ENCODE peak calls at places on chromosome 22, in eight cellular contexts. F is endothelial cell of umbilical vein; I is K562; V is cardiac fibroblast; Z is retinal pigment epithelial cell; G is heart right ventricle; B is CD8-positive, alpha-beta T cell; X is cardiac muscle cell. K is an unnamed sample.

GRCh38 chr22:40560551-40560950 is 76.0 kb downstream of the MRTFA start:
- DNase-seq in I (peak), F (peak), G (no peak), Z (no peak), B (no peak), V (peak), X (peak), K (peak)

GRCh38 chr22:47616396-47617020 is 854.1 kb downstream of the TBC1D22A start:
- DNase-seq in V (no peak), I (no peak), Z (no peak), G (no peak), B (no peak), X (no peak), F (no peak), K (no peak)

GRCh38 chr22:25402501-25403283 is 161.8 kb upstream of the GRK3 start:
- DNase-seq in F (no peak), X (peak), I (no peak), Z (no peak), B (no peak), G (peak), V (peak), K (peak)

GRCh38 chr22:17171313-17172171 is 12.5 kb upstream of the HDHD5 start:
- DNase-seq in F (peak), B (peak), I (peak), V (peak), X (peak), G (peak), Z (no peak), K (peak)

GRCh38 chr22:45454260-45454659 is 40.8 kb downstream of the RIBC2 start:
- DNase-seq in Z (no peak), I (no peak), G (no peak), B (no peak), X (peak), V (no peak), F (no peak), K (no peak)

GRCh38 chr22:39223091-39223710 is 21.6 kb downstream of the PDGFB start:
- DNase-seq in Z (no peak), G (no peak), I (no peak), X (no peak), F (no peak), V (no peak), B (no peak), K (no peak)

GRCh38 chr22:45179276-45180049 is 15.7 kb downstream of the NUP50 start:
- DNase-seq in V (no peak), F (no peak), B (no peak), I (no peak), X (no peak), G (no peak), Z (no peak), K (no peak)

GRCh38 chr22:32994921-32995320 is 63.3 kb downstream of the SYN3 start:
- DNase-seq in I (no peak), F (no peak), V (no peak), G (no peak), X (no peak), B (no peak), Z (no peak), K (no peak)

GRCh38 chr22:17132112-17132511 is 11.0 kb upstream of the TMEM121B start:
- DNase-seq in I (no peak), Z (no peak), G (peak), X (no peak), B (no peak), V (no peak), F (no peak), K (no peak)

GRCh38 chr22:47623740-47624103 is 861.3 kb downstream of the TBC1D22A start:
- DNase-seq in X (no peak), F (no peak), G (no peak), V (no peak), Z (no peak), B (no peak), I (peak), K (no peak)

GRCh38 chr22:46111645-46112306 is 38.5 kb upstream of the PPARA start:
- DNase-seq in B (no peak), G (no peak), I (no peak), F (no peak), V (peak), Z (no peak), X (no peak), K (no peak)

GRCh38 chr22:44975444-44976262 is 34.2 kb downstream of the PHF21B start:
- DNase-seq in V (peak), F (peak), G (peak), B (peak), Z (peak), I (peak), X (peak), K (peak)

GRCh38 chr22:48319321-48320047 is 1508.2 kb downstream of the BRD1 start:
- DNase-seq in F (no peak), V (no peak), I (no peak), B (no peak), G (no peak), X (no peak), Z (no peak), K (no peak)

GRCh38 chr22:34379825-34380224 is 459.5 kb upstream of the LARGE1 start:
- DNase-seq in G (no peak), B (no peak), F (no peak), V (no peak), I (no peak), Z (no peak), X (no peak), K (no peak)

GRCh38 chr22:37198290-37199102 is 10.4 kb upstream of the C1QTNF6 start:
- DNase-seq in V (peak), I (peak), G (peak), Z (no peak), F (peak), B (peak), X (peak), K (peak)

GRCh38 chr22:37199103-37199838 is 11.2 kb upstream of the C1QTNF6 start:
- DNase-seq in V (peak), Z (peak), G (peak), X (peak), I (peak), F (peak), B (peak), K (peak)

GRCh38 chr22:37195921-37196320 is 7.9 kb upstream of the C1QTNF6 start:
- DNase-seq in B (no peak), F (peak), V (peak), G (no peak), X (peak), I (no peak), Z (no peak), K (no peak)

GRCh38 chr22:37196539-37197450 is 8.7 kb upstream of the C1QTNF6 start:
- DNase-seq in V (peak), G (peak), F (peak), X (peak), I (no peak), Z (peak), B (no peak), K (peak)

GRCh38 chr22:37197451-37198289 is 9.6 kb upstream of the C1QTNF6 start:
- DNase-seq in B (no peak), Z (no peak), I (no peak), X (peak), G (no peak), F (peak), V (peak), K (peak)
- H3K4me3 ChIP-seq in B (peak), Z (no peak), I (peak), X (no peak), G (no peak), F (no peak), V (no peak), K (no peak)

GRCh38 chr22:37893583-37893983 is 12.5 kb upstream of the MICALL1 start:
- DNase-seq in X (no peak), I (no peak), Z (no peak), F (no peak), V (no peak), G (no peak), B (no peak), K (no peak)

GRCh38 chr22:37892566-37893338 is 13.3 kb upstream of the MICALL1 start:
- DNase-seq in V (no peak), G (peak), Z (no peak), B (no peak), I (no peak), X (peak), F (no peak), K (peak)

GRCh38 chr22:37891926-37892325 is 14.2 kb upstream of the MICALL1 start:
- DNase-seq in Z (no peak), G (no peak), B (no peak), V (no peak), I (no peak), X (no peak), F (no peak), K (no peak)

GRCh38 chr22:37884420-37884819 is 21.7 kb upstream of the MICALL1 start:
- DNase-seq in I (no peak), V (no peak), Z (no peak), F (no peak), B (no peak), X (no peak), G (no peak), K (no peak)

DNA sequence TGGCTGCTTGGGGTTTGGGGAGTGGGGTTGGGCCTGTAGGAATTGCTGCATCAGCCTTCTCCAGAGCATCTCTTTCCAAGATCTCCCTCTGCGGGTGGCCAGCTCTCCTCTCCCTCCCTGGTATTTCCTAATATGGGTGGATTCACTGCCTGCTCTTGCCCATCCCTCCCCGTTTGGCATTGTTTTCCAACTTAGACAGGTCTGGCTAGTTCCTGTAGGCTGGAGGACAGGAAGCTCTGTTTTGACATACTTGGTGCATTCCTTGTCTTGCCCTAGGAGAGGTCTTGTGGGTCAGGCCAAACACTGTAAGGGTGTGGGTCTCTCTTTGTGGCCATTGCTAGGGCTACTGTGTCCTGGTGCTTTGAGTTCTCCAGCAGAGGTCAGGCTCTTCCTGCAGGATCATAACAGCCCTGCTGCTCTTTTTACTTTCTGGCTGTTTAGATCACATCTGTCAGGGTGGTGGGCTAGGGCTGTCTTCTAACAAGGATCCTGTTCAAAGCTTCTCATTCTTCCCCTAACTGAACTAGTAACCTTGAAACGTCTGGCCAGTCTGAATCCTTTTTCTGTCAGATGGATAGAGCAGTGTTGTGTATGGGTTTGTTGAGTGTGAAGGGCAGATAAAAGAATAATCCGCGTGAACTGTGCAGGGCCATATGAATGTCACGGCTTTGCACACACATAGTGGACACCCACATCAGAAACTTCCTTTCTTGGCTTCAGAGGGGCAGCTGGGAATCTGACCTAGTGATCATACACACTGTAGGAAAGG is 18.3 kb upstream of the MICALL1 start:
- DNase-seq in V (peak), G (no peak), F (peak), B (no peak), Z (no peak), X (peak), I (no peak), K (peak)
- TF ChIP-seq CTCF in V (peak), G (peak), F (peak), B (no peak), Z (peak), X (peak), I (peak), K (peak)

GRCh38 chr22:22168190-22168940 is 76.2 kb upstream of the VPREB1 start:
- DNase-seq in I (peak), X (peak), Z (no peak), F (no peak), B (no peak), G (no peak), V (peak), K (peak)
- H3K4me3 ChIP-seq in I (peak), X (no peak), Z (no peak), F (no peak), B (peak), G (no peak), V (no peak), K (no peak)

GRCh38 chr22:23357028-23357427 is 176.7 kb downstream of the BCR start:
- DNase-seq in B (no peak), F (no peak), X (no peak), I (no peak), V (no peak), Z (no peak), G (no peak), K (no peak)

GRCh38 chr22:23361676-23362075 is 181.4 kb downstream of the BCR start:
- DNase-seq in F (no peak), I (no peak), X (no peak), B (no peak), Z (no peak), G (no peak), V (no peak), K (no peak)

GRCh38 chr22:23363683-23364082 is 183.4 kb downstream of the BCR start:
- DNase-seq in X (no peak), B (no peak), F (no peak), I (no peak), G (no peak), V (no peak), Z (no peak), K (no peak)

GRCh38 chr22:23356094-23356493 is 175.8 kb downstream of the BCR start:
- DNase-seq in I (no peak), Z (no peak), G (no peak), X (no peak), B (no peak), F (no peak), V (no peak), K (no peak)

DNA sequence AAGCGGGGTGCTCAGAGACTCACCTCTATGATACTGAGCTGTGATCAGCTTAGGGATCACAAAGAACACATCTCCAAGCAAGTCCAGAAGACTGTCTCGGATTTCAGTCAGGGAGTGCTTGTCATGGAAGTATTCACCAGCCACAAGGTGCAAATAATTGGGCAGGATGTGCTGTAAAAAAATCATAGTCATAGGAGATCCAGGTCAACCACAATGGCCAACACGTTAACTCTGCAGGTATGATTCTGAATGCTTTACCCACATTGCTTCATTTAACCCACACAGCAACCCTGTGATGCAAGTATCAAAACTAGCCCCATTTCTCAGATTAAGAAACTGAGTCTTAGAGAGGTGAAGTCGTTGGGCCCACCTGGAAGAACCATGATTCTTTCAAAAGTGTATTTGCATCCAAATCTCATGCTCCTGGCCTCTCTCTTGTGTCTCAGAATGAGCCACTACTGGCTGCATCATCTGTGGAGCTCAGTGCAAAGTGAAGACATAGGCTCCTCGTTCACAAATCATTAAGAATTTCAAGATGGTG is 179.3 kb downstream of the BCR start:
- DNase-seq in G (no peak), B (no peak), V (no peak), F (no peak), Z (no peak), X (no peak), I (no peak), K (no peak)
- TF ChIP-seq CTCF in G (no peak), B (no peak), V (no peak), F (no peak), Z (no peak), X (no peak), I (no peak), K (no peak)

GRCh38 chr22:50468626-50469025 is 6.2 kb downstream of the SBF1 start:
- DNase-seq in I (no peak), X (no peak), F (no peak), Z (no peak), G (no peak), B (no peak), V (no peak), K (no peak)

GRCh38 chr22:50469377-50470305 is 5.2 kb downstream of the SBF1 start:
- DNase-seq in G (no peak), B (peak), V (peak), F (no peak), Z (peak), I (peak), X (peak), K (peak)

GRCh38 chr22:50471962-50472361 is 2.9 kb downstream of the SBF1 start:
- DNase-seq in I (no peak), G (no peak), V (no peak), B (no peak), F (no peak), X (no peak), Z (no peak), K (no peak)

GRCh38 chr22:50471197-50471847 is 3.5 kb downstream of the SBF1 start:
- DNase-seq in G (no peak), I (no peak), V (no peak), Z (no peak), X (no peak), F (no peak), B (no peak), K (no peak)

GRCh38 chr22:50470491-50470890 is 4.3 kb downstream of the SBF1 start:
- DNase-seq in B (no peak), F (no peak), V (no peak), X (no peak), Z (no peak), I (no peak), G (no peak), K (no peak)
- H3K4me3 ChIP-seq in B (peak), F (no peak), V (no peak), X (no peak), Z (no peak), I (no peak), G (no peak), K (no peak)

GRCh38 chr22:29700949-29701927 is 18.6 kb upstream of the CABP7 start:
- DNase-seq in G (no peak), F (peak), I (peak), V (peak), B (no peak), Z (no peak), X (peak), K (peak)
- TF ChIP-seq CTCF in G (no peak), F (peak), I (peak), V (peak), B (no peak), Z (peak), X (peak), K (peak)

GRCh38 chr22:19819209-19819910 is 35.3 kb downstream of the GNB1L start:
- DNase-seq in Z (no peak), G (no peak), I (no peak), B (no peak), X (no peak), F (no peak), V (no peak), K (no peak)

GRCh38 chr22:19816372-19817119 is 38.1 kb downstream of the GNB1L start:
- DNase-seq in G (no peak), I (no peak), F (no peak), X (no peak), V (no peak), Z (no peak), B (no peak), K (no peak)

GRCh38 chr22:19818264-19819208 is 36.1 kb downstream of the GNB1L start:
- DNase-seq in Z (no peak), X (no peak), F (no peak), V (no peak), B (no peak), I (no peak), G (no peak), K (no peak)

GRCh38 chr22:19815823-19816290 is 38.8 kb downstream of the GNB1L start:
- DNase-seq in V (no peak), Z (no peak), B (no peak), G (no peak), F (no peak), X (no peak), I (no peak), K (no peak)

GRCh38 chr22:19817561-19818263 is 37.0 kb downstream of the GNB1L start:
- DNase-seq in Z (no peak), V (no peak), G (no peak), F (no peak), B (no peak), X (no peak), I (no peak), K (no peak)
- H3K4me3 ChIP-seq in Z (no peak), V (no peak), G (no peak), F (no peak), B (no peak), X (no peak), I (no peak), K (no peak)

GRCh38 chr22:31104869-31105268 is 2.5 kb downstream of the SELENOM start:
- DNase-seq in V (peak), G (peak), B (no peak), X (no peak), I (no peak), Z (no peak), F (no peak), K (no peak)
- TF ChIP-seq CTCF in V (no peak), G (peak), B (no peak), X (peak), I (no peak), Z (peak), F (peak), K (peak)

DNA sequence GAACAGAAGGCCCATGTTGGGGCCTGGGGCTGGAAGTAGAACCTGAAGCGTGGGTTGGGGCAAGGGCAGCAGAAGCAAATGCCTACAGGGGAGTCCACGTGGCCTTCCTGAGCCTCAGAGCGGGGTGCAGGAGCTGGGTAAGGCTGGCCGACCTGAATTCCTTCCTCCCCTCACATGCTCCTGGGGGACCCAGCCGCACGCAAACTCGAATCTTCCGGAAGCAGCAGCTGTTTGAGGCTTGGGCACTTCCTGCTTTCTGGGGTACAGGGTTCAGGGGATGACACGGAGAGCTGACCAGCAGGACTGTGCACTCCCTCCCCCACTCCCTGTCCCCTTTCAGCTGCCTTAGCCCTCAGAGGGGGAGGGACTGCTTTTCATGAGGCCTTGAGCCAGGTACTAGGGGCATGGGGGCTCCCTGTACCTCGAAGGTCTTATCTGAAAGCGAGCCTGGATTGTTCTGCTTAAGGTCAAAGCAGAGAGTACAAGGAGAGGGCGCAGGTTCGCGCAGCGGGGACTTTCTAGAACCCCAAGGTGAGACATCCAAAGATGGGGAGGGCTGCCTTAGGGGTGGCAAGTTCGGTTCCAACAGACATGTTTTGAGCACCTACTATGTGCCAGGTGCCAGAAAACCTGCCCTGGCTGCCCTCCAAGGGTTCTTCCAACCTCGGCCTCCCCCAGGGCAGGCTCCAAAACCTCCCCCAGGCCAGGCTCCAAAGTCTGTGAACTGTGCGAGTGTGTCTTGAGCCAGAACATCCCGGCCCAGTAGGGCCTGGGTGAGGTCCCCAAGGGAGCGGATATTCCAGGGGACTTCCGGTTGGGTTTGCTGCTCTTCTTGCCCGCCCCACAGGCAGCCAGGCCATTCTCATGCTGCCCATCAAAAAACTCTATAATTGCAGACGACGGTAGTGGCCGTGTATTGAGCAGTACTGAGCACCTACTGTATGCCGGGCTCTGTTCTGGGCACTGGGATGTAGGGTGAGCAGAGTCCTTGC is 1.7 kb downstream of the NCF4 start:
- DNase-seq in X (no peak), Z (no peak), B (no peak), G (peak), V (no peak), F (no peak), I (no peak), K (no peak)
- H3K4me3 ChIP-seq in X (no peak), Z (no peak), B (no peak), G (no peak), V (no peak), F (no peak), I (no peak), K (no peak)